ENCODE peak calls at places on chromosomes 6 and 20, in four cellular contexts. U, C, O and F are unnamed samples.

GRCh38 chr20:43508604-43509040 is 1.1 kb downstream of the L3MBTL1 start:
- DNase-seq in U (no peak), C (no peak), O (no peak), F (no peak)

GRCh38 chr6:27894839-27895762 is 17.1 kb downstream of the OR2B2 start:
- DNase-seq in U (peak), O (peak), C (peak), F (peak)

GRCh38 chr20:20824924-20825584 is 112.6 kb upstream of the RALGAPA2 start:
- DNase-seq in C (peak), U (peak), O (no peak), F (no peak)

GRCh38 chr6:63527658-63528514 is 44.4 kb upstream of the LOC128125822 start:
- DNase-seq in U (peak), O (peak), C (peak), F (peak)

GRCh38 chr6:41071923-41072835 is at the start of gene OARD1:
- DNase-seq in O (peak), U (peak), C (peak), F (peak)

GRCh38 chr6:33208089-33208967 is at the start of gene RING1:
- DNase-seq in O (peak), U (peak), C (peak), F (peak)

GRCh38 chr20:11395581-11395980 is 522.1 kb upstream of the BTBD3 start:
- DNase-seq in C (no peak), U (peak), O (no peak), F (no peak)

GRCh38 chr6:118618676-118619377 is 32.6 kb downstream of the CEP85L start:
- DNase-seq in O (peak), U (peak), C (peak), F (peak)

GRCh38 chr6:14381225-14381887 is 263.8 kb downstream of the CD83 start:
- DNase-seq in O (no peak), U (no peak), C (no peak), F (no peak)

GRCh38 chr20:33064572-33065287 is 11.0 kb downstream of the BPIFB3 start:
- DNase-seq in C (no peak), U (no peak), O (no peak), F (no peak)

GRCh38 chr20:3539708-3540107 is 68.9 kb downstream of the ATRN start:
- DNase-seq in U (no peak), O (no peak), C (peak), F (no peak)

GRCh38 chr6:138036111-138036510 is 71.1 kb downstream of the PERP start:
- DNase-seq in U (no peak), C (no peak), O (no peak), F (no peak)

GRCh38 chr20:61919239-61919638 is 146.4 kb downstream of the TAF4 start:
- DNase-seq in C (no peak), O (no peak), U (no peak), F (no peak)

GRCh38 chr6:3343089-3343901 is 84.5 kb downstream of the PSMG4 start:
- DNase-seq in C (no peak), O (no peak), U (no peak), F (no peak)

GRCh38 chr20:59599941-59600340 is 4.4 kb upstream of the PHACTR3 start:
- DNase-seq in C (no peak), U (no peak), O (no peak), F (no peak)

GRCh38 chr6:68774843-68775242 is 139.8 kb downstream of the ADGRB3 start:
- DNase-seq in O (no peak), U (no peak), C (no peak), F (no peak)

DNA sequence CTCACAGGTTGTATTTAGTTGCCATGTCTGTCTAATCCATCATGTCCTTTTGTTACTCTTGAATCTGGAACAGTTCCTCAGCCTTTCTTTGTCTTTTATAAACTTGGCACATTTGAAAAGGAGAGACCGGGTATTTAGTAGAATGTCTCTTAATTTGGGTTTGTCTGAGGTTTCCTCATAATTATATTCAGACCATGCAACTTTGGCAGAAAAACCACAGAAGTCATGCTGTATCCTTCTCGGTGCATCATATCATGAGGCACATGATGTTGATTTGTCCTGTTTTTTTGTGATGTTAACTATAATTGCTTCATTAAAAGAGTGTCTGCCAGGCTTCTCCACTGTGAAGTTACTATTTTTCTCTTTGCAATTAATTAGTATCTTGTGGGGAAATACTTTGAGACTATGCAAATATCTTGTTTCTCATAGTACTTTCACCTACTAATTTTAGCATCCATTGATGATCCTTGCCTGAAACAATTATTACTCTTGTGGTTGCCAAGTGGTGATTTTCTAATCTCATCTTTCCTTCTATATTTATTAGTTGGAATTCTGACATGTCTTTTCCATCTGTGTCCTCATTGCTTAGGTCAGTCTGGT is 837.3 kb downstream of the DHX35 start:
- DNase-seq in O (peak), U (no peak), C (no peak), F (no peak)
- H3K4me3 ChIP-seq in O (no peak), U (no peak), C (no peak), F (no peak)

DNA sequence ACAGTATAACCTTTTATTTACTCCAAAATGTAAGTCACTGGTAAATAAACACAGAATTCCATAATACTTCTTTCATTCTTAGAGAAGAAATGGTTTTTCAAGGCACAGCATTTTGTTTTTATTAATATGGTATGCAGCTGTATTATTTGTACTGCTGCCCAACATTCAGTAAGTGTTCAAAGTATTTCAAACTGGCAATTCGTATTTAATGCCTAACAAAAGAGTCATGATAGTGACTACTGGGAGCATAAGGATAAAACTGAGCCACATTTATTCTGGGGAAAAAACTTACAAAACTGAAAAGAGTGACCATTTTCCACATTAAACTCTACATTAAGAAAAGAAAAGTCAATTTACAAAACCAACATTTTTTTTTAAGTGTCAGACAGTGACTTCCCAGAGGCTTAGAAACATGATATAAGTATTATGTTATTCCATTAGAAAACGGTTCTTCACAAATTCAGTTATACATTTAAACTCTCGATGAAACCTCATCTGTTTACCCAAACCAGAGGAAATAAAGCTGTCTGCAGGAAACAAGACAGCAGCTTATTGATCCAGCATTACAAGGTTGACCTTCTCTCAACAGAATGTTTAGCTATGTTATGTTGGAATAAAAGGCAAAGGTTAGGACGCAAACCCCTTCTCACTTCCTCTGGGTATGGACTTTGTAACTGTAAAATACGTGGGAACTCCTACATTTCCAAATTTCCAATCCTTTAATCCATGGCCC is 24.3 kb downstream of the EPB41L2 start:
- DNase-seq in U (peak), C (peak), O (peak), F (no peak)
- H3K4me3 ChIP-seq in U (no peak), C (no peak), O (no peak), F (peak)

GRCh38 chr20:63968928-63969760 is 586 bp downstream of the ZNF512B start:
- DNase-seq in C (no peak), O (no peak), U (no peak), F (no peak)

GRCh38 chr20:63972312-63973159 is 2.8 kb upstream of the ZNF512B start:
- DNase-seq in O (no peak), U (no peak), C (no peak), F (no peak)

GRCh38 chr20:63968136-63968927 is 1.4 kb downstream of the ZNF512B start:
- DNase-seq in U (no peak), C (no peak), O (no peak), F (no peak)

GRCh38 chr20:63970714-63971431 is 1.1 kb upstream of the ZNF512B start:
- DNase-seq in U (no peak), C (no peak), O (no peak), F (no peak)

DNA sequence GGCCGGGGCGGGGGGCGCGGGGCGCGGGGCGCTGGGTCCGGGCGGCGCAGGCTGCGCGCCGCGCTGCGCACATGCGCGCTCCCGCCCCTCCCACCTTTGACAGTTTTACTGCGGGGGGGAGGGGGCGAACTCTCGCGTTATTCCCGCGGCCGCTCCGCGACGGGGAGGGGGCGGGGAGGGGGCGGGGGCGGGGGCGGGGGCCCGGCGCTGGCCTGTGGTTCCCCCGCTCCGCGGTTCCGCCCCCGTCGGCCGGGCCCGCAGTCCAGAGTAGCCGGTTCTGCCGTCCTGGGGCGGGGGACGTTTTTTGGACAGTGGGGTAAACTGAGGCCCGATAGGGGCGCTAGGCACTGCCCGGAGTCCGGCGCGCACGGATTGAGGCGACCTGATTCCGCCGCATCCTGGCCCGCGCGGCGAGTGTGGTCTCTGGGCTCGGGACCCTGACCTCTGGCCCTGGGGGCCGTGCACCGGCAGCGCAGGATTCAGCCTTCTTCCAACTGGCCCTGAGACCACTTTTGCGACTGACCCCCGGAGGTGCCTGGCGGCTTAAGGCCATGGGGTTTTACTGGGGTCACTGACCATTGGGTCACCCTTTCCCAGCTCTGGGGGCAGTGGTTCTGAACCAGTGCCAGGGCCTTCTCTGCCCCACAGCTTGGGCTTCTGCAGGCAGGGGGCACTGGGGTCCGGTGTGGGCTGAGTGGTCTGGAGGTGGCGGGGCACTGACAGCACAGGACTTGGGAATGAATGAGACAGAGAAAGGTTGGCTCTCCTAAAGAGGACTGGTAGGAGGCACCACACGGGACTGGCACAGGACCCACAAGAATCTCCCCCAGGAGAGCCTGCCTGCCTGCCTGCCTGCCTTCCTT is at the start of gene ZNF512B:
- DNase-seq in U (peak), C (peak), O (no peak), F (peak)
- H3K4me3 ChIP-seq in U (peak), C (peak), O (peak), F (peak)

DNA sequence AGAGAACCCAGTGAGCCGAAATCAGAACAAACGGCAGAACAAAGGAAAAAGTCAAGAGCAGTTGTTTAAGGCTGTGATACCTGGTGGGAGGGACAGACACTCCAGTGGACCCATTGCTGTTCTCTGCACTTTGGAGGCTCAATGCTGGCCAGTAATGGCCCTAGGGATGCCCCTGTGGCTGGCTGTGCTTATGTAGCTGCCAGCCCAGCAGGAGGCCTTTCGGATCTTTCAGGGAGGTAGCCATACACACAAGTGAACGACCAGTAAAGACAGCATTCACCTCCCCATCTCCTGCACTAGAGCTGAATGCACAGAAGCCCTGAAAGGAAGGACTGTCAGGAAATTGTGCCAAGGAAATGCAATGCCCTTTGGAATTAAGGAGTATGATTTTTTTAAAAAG is 34.3 kb downstream of the GPLD1 start:
- DNase-seq in O (no peak), U (no peak), C (no peak), F (no peak)
- H3K4me3 ChIP-seq in O (no peak), U (no peak), C (no peak), F (no peak)

GRCh38 chr20:406200-407096 is 1.7 kb upstream of the RBCK1 start:
- DNase-seq in C (no peak), O (no peak), U (no peak), F (no peak)
- H3K4me3 ChIP-seq in C (no peak), O (no peak), U (no peak), F (no peak)

GRCh38 chr6:8084586-8084985 is 17.8 kb downstream of the EEF1E1 start:
- DNase-seq in O (peak), U (peak), C (peak), F (no peak)

GRCh38 chr6:8085053-8085511 is 17.3 kb downstream of the EEF1E1 start:
- DNase-seq in O (peak), U (peak), C (peak), F (peak)

GRCh38 chr6:8080338-8081151 is 16.4 kb upstream of the BLOC1S5 start:
- DNase-seq in C (peak), O (peak), U (peak), F (no peak)

GRCh38 chr6:8082954-8083858 is 19.0 kb upstream of the BLOC1S5 start:
- DNase-seq in O (peak), C (peak), U (peak), F (peak)

GRCh38 chr6:8082572-8082953 is 18.4 kb upstream of the BLOC1S5 start:
- DNase-seq in O (no peak), C (no peak), U (no peak), F (no peak)
- H3K4me3 ChIP-seq in O (no peak), C (no peak), U (no peak), F (no peak)

DNA sequence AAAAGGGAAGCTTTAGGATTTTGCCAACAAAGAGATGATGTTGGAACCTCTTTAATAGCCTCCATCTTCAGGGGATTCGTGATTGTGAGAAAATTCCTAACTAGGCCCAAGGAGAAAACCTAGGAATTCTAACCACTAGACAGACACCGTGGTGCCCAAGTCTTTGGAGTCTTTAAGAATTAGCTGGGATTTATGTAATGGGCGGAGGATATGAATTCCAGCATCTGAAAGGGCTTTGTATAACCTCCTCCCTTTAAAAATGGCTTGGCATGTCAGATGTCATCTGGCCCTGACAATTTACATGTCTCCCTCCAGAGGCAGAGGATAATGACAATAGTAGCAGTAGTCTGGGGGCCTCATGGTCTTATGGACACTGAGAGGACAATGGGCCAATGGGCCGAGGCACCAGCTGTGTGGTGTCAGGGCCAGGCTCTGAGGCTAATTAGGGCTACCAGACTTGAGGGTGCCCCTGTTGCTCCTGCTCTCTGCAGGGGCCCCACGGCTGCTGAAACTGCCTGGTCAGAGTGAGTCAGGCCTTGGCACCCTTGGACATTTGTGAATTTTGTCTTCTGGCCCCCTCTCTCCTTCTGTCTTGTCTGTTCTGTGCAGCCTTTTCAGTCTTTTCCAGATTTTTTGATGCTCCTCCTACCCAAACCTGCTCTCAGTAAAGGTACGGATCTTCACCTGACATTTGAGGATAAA is 113.9 kb downstream of the EDN1 start:
- DNase-seq in C (peak), U (no peak), O (no peak), F (peak)
- H3K4me3 ChIP-seq in C (no peak), U (no peak), O (no peak), F (no peak)